ENCODE peak calls at places on chromosome 14, in ten cellular contexts. G is PC-9, U is lower leg skin, M is breast epithelium, E is bronchial epithelial cell, N is BE2C, F is upper lobe of right lung, H is AG09309, I is gastrocnemius medialis, X is choroid plexus epithelial cell. V is an unnamed sample.

GRCh38 chr14:69822456-69822855 is 25.4 kb upstream of the SLC10A1 start:
- DNase-seq in G (no peak), U (no peak), M (no peak), E (peak; percentile 61), N (no peak), F (no peak), H (no peak), I (no peak), X (no peak), V (no peak)

GRCh38 chr14:70156602-70157001 is 32.1 kb downstream of the SLC8A3 start:
- DNase-seq in G (no peak), U (no peak), M (no peak), E (no peak), N (no peak), F (no peak), H (no peak), I (peak; percentile 66), X (no peak), V (no peak)

GRCh38 chr14:94037954-94038353 is 11.8 kb downstream of the OTUB2 start:
- DNase-seq in G (no peak), U (no peak), M (no peak), E (no peak), N (no peak), F (peak; percentile 51), H (no peak), I (no peak), X (no peak), V (no peak)

GRCh38 chr14:75494898-75495297 is 27.4 kb upstream of the BATF start:
- DNase-seq in G (no peak), U (no peak), M (no peak), E (peak; percentile 8), N (no peak), F (no peak), H (no peak), I (no peak), X (no peak), V (no peak)

GRCh38 chr14:65791551-65791981 is 379.0 kb downstream of the FUT8 start:
- DNase-seq in G (peak; percentile 62), U (no peak), M (no peak), E (peak; percentile 8), N (peak; percentile 37), F (no peak), H (no peak), I (no peak), X (peak; percentile 53), V (peak; percentile 18)

GRCh38 chr14:53043107-53043704 is 92.4 kb upstream of the FERMT2 start:
- DNase-seq in G (no peak), U (no peak), M (no peak), E (no peak), N (no peak), F (no peak), H (no peak), I (no peak), X (peak; percentile 79), V (no peak)

GRCh38 chr14:21039059-21039422 is 3.1 kb upstream of the RNASE7 start:
- DNase-seq in G (no peak), U (peak; percentile 81), M (peak; percentile 83), E (peak; percentile 50), N (peak; percentile 49), F (peak; percentile 75), H (no peak), I (peak; percentile 98), X (peak; percentile 68), V (no peak)

GRCh38 chr14:68733086-68733621 is 59.7 kb downstream of the ZFP36L1 start:
- DNase-seq in G (no peak), U (peak; percentile 55), M (no peak), E (peak; percentile 69), N (no peak), F (no peak), H (peak; percentile 32), I (peak; percentile 37), X (no peak), V (no peak)

GRCh38 chr14:62673014-62673727 is 372.1 kb downstream of the KCNH5 start:
- DNase-seq in G (peak; percentile 9), U (no peak), M (no peak), E (no peak), N (no peak), F (no peak), H (no peak), I (no peak), X (no peak), V (no peak)

GRCh38 chr14:65594153-65594881 is 181.8 kb downstream of the FUT8 start:
- DNase-seq in G (no peak), U (no peak), M (no peak), E (peak; percentile 35), N (no peak), F (no peak), H (no peak), I (no peak), X (no peak), V (no peak)

GRCh38 chr14:82636426-82636825 is 1102.8 kb upstream of the SEL1L start:
- DNase-seq in G (no peak), U (no peak), M (no peak), E (no peak), N (no peak), F (no peak), H (no peak), I (no peak), X (no peak), V (no peak)

GRCh38 chr14:99855271-99855670 is 62.1 kb downstream of the EML1 start:
- DNase-seq in G (no peak), U (no peak), M (no peak), E (no peak), N (no peak), F (no peak), H (no peak), I (no peak), X (no peak), V (no peak)

GRCh38 chr14:99479160-99479902 is 1.3 kb downstream of the SETD3 start:
- DNase-seq in G (no peak), U (no peak), M (no peak), E (no peak), N (no peak), F (no peak), H (no peak), I (no peak), X (peak; percentile 21), V (no peak)

GRCh38 chr14:104826197-104826857 is 25.4 kb downstream of the ZBTB42 start:
- DNase-seq in G (peak; percentile 56), U (peak; percentile 85), M (peak; percentile 95), E (peak; percentile 54), N (peak; percentile 93), F (peak; percentile 96), H (no peak), I (peak; percentile 81), X (peak; percentile 77), V (no peak)

GRCh38 chr14:54564071-54564798 is 2.7 kb upstream of the SAMD4A start:
- DNase-seq in G (no peak), U (no peak), M (no peak), E (peak; percentile 59), N (no peak), F (no peak), H (no peak), I (no peak), X (peak; percentile 67), V (no peak)

DNA sequence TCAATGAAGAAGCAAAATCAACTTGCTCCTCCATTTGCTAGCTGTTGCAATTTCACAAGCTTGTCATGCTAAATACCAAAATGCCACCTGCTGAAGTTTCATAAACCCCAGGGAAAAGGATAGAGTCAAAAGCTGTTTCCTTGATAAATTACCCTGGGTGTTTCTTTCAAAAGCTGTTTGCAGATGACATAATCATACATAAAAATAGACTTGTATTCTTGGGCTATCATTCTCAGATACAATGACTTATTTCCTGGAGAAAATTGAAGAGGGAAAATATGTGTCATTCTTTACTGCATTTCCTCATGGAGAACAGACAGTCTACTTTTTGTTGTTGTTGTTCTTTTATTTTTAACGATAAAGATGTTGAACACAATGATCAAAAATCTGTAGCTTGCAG is 119.2 kb downstream of the GALC start:
- DNase-seq in G (no peak), U (no peak), M (no peak), E (peak; percentile 66), N (no peak), F (no peak), H (no peak), I (no peak), X (no peak), V (no peak)
- TF ChIP-seq CTCF in G (no peak), U (no peak), M (no peak), E (no peak), N (no peak), F (no peak), H (no peak), I (no peak), X (no peak), V (no peak)

GRCh38 chr14:103519043-103519836 is 3.4 kb downstream of the CKB start:
- DNase-seq in G (no peak), U (no peak), M (no peak), E (no peak), N (no peak), F (peak; percentile 64), H (no peak), I (no peak), X (peak; percentile 44), V (no peak)
- H3K4me3 ChIP-seq in G (no peak overlapping the region), U (no peak overlapping the region), M (no peak overlapping the region), E (no peak overlapping the region), N (no peak overlapping the region), F (no peak overlapping the region), H (no peak overlapping the region), I (no peak overlapping the region), X (no peak overlapping the region), V (peak overlapping the region; percentile 72)

GRCh38 chr14:59631237-59631636 is 54.6 kb upstream of the CCDC175 start:
- DNase-seq in G (no peak), U (no peak), M (no peak), E (no peak), N (no peak), F (no peak), H (no peak), I (no peak), X (peak; percentile 13), V (no peak)
- TF ChIP-seq CTCF in G (peak; percentile 28), U (no peak), M (no peak), E (peak; percentile 19), N (peak; percentile 44), F (peak; percentile 24), H (peak; percentile 7), I (no peak), X (peak; percentile 46), V (peak; percentile 44)

GRCh38 chr14:51928568-51928967 is 60.8 kb upstream of the RTRAF start:
- DNase-seq in G (no peak), U (no peak), M (no peak), E (no peak), N (no peak), F (no peak), H (no peak), I (no peak), X (no peak), V (no peak)

GRCh38 chr14:51924600-51924999 is 64.2 kb downstream of the GNG2 start:
- DNase-seq in G (no peak), U (no peak), M (no peak), E (no peak), N (no peak), F (no peak), H (no peak), I (no peak), X (no peak), V (no peak)

GRCh38 chr14:51926449-51926848 is 62.9 kb upstream of the RTRAF start:
- DNase-seq in G (no peak), U (no peak), M (no peak), E (no peak), N (no peak), F (no peak), H (no peak), I (no peak), X (no peak), V (no peak)

GRCh38 chr14:51929156-51929555 is 60.2 kb upstream of the RTRAF start:
- DNase-seq in G (no peak), U (no peak), M (no peak), E (no peak), N (no peak), F (no peak), H (no peak), I (no peak), X (peak; percentile 75), V (no peak)

GRCh38 chr14:51925980-51926379 is 63.4 kb upstream of the RTRAF start:
- DNase-seq in G (no peak), U (no peak), M (no peak), E (no peak), N (no peak), F (no peak), H (no peak), I (no peak), X (no peak), V (no peak)
- H3K4me3 ChIP-seq in G (no peak overlapping the region), U (no peak overlapping the region), M (no peak overlapping the region), E (no peak overlapping the region), N (no peak overlapping the region), F (no peak overlapping the region), H (no peak overlapping the region), I (no peak overlapping the region), X (no peak overlapping the region), V (no peak overlapping the region)